ENCODE peak calls at places on chromosomes 7 and 10, in nine cellular contexts. O is uterus, U is transverse colon, J is cardiac muscle cell, X is IMR-90, G is stomach, C is aorta, L is right atrium auricular region, D is lower lobe of right lung. Q is an unnamed sample.

GRCh38 chr7:2517004-2517403 is 2.6 kb upstream of the LFNG start:
- DNase-seq in O (no peak), U (no peak), J (no peak), X (peak; percentile 93), G (no peak), C (no peak), L (no peak), D (no peak), Q (peak; percentile 86)

GRCh38 chr7:4149645-4150044 is 532.5 kb upstream of the FOXK1 start:
- DNase-seq in O (no peak), U (no peak), J (no peak), X (no peak), G (no peak), C (no peak), L (no peak), D (no peak), Q (no peak)

GRCh38 chr7:18866359-18867036 is 250.9 kb downstream of the TWIST1 start:
- DNase-seq in O (peak; percentile 54), U (peak; percentile 8), J (no peak), X (peak; percentile 100), G (no peak), C (no peak), L (peak; percentile 90), D (no peak), Q (peak; percentile 99)

GRCh38 chr10:100535715-100536353 is at the start of gene HIF1AN:
- DNase-seq in O (peak; percentile 87), U (peak; percentile 90), J (peak; percentile 97), X (peak; percentile 95), G (peak; percentile 88), C (peak; percentile 95), L (peak; percentile 90), D (peak; percentile 95), Q (peak; percentile 99)

GRCh38 chr10:26528048-26528447 is 89.9 kb downstream of the APBB1IP start:
- DNase-seq in O (no peak), U (no peak), J (no peak), X (no peak), G (no peak), C (no peak), L (no peak), D (no peak), Q (no peak)

GRCh38 chr10:4687397-4687796 is 138.6 kb upstream of the AKR1E2 start:
- DNase-seq in O (no peak), U (no peak), J (no peak), X (no peak), G (no peak), C (no peak), L (no peak), D (no peak), Q (no peak)

GRCh38 chr7:109782806-109783205 is 1213.1 kb downstream of the DNAJB9 start:
- DNase-seq in O (no peak), U (no peak), J (no peak), X (no peak), G (no peak), C (no peak), L (no peak), D (no peak), Q (no peak)

GRCh38 chr10:126256864-126257263 is 131.4 kb downstream of the ADAM12 start:
- DNase-seq in O (no peak), U (no peak), J (no peak), X (no peak), G (no peak), C (no peak), L (no peak), D (no peak), Q (no peak)

DNA sequence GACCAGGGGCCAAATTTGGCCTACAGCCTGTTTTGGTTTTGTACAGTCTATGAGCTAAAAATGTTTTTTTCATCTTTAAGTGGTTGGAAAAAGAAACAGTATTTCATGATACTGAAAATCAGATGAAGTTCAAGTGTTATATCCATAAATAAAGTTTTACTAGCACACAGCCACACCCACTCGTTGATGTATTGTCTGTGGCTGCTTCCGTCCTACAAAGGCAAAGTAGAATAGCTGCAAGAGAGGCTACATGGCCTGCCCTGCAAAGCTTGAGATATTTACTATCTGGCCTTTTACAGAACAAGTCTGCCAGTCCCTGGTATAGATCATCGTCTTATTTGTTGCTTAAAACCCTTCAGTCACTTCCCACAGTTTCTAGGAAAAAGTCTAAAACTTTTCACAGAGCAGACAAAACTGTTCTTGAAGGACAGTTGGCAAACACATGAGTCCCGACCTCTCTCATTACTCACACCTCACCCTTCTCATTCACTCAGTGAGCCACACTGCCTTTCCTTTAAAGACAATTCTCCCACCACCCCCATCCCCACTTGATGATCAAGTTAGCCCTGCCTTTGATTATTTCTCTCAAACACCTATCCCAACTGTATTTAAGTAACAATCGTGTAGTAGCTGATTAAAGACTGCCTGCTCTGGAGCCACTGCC is 9.9 kb downstream of the RHEB start:
- DNase-seq in O (no peak), U (no peak), J (no peak), X (no peak), G (no peak), C (no peak), L (no peak), D (no peak), Q (no peak)
- H3K4me1 ChIP-seq in O (peaks cover 28% of the 10 kb centered on the region), U (no peaks in the 10 kb centered on the region), J (peaks cover 32% of the 10 kb centered on the region), X (peaks cover 21% of the 10 kb centered on the region), G (peaks cover 91% of the 10 kb centered on the region), C (peaks cover 14% of the 10 kb centered on the region), L (peaks cover 69% of the 10 kb centered on the region), D (peaks cover 77% of the 10 kb centered on the region), Q (peaks cover 44% of the 10 kb centered on the region)

GRCh38 chr10:110525349-110526260 is 27.9 kb downstream of the DUSP5 start:
- DNase-seq in O (no peak), U (no peak), J (no peak), X (peak; percentile 80), G (no peak), C (no peak), L (peak; percentile 53), D (no peak), Q (peak; percentile 22)
- H3K4me1 ChIP-seq in O (no peaks in the 10 kb centered on the region), U (no peaks in the 10 kb centered on the region), J (no peaks in the 10 kb centered on the region), X (peaks cover 21% of the 10 kb centered on the region), G (peaks cover 18% of the 10 kb centered on the region), C (peaks cover 2% of the 10 kb centered on the region), L (peaks cover 12% of the 10 kb centered on the region), D (peaks cover 14% of the 10 kb centered on the region), Q (peaks cover 15% of the 10 kb centered on the region)

DNA sequence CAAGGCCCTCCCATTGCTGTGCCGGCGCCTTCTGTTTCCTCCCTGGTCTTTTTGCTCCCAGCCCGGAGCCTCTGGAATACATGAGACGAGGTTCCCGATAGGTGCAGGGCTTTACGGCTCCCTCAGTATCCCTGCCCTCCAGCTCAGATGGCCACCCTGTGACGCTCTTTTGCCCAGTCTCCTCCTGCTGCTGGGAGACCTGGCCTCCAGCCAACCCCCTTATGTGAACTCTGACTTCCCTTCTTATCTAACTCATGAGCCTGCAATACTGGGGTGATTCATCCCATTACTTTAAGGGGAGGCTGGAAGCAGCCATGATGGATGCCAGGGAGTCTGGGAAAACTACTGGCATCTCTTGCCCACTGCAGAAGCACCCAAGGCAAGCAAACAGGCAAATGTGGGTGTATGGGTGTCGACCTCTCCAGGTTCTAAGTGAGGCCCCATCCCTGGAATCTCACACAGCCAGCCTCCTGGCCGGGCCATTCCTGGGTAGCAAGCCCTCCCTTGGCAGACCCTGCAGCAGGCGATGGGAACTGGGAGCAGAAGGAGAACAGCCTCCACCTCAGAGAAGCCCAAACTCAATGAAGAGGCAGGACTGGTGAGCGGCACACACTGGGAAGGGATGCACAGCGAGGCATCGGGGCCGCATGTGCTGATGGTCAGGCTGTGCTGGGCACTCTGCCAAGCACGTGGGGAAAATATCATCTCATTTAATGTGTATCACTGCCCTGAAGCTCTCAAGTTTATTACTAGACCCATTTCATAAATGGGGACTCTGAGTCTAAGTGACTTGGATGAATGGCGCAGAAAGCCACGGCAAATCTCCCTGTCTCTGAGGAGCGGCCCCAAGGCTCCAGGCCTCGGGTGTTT is 97.5 kb downstream of the FAM53B start:
- DNase-seq in O (peak; percentile 86), U (peak; percentile 59), J (no peak), X (peak; percentile 88), G (peak; percentile 88), C (peak; percentile 93), L (peak; percentile 92), D (peak; percentile 87), Q (no peak)
- H3K4me1 ChIP-seq in O (peaks cover 20% of the 10 kb centered on the region), U (peaks cover 40% of the 10 kb centered on the region), J (peaks cover 14% of the 10 kb centered on the region), X (peaks cover 27% of the 10 kb centered on the region), G (peaks cover 93% of the 10 kb centered on the region), C (no peaks in the 10 kb centered on the region), L (peaks cover 97% of the 10 kb centered on the region), D (peaks cover 98% of the 10 kb centered on the region), Q (peaks cover 44% of the 10 kb centered on the region)

DNA sequence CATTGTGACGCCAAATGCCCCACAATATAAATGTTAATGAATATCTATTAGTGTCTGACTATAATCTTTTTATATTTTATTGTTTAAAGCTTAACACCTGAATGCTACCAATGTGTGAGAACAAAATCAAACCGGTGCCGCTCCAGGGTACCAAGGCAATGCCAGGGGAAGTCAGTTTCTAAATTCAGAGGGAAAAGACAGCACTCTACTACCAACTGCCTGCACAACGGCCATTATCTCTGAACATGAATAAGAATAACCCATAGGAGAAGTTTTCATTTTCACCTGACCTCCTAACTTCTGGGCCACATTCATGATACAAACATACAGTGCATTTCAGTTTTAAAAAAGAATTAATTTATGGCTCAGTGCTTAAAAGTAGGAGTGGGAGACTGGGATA is 21.7 kb downstream of the USP6NL start:
- DNase-seq in O (no peak), U (no peak), J (no peak), X (no peak), G (no peak), C (no peak), L (no peak), D (no peak), Q (no peak)
- H3K4me1 ChIP-seq in O (peaks cover 3% of the 10 kb centered on the region), U (no peaks in the 10 kb centered on the region), J (peaks cover 17% of the 10 kb centered on the region), X (no peaks in the 10 kb centered on the region), G (peaks cover 32% of the 10 kb centered on the region), C (no peaks in the 10 kb centered on the region), L (peaks cover 11% of the 10 kb centered on the region), D (peaks cover under 1% of the 10 kb centered on the region), Q (peaks cover 27% of the 10 kb centered on the region)

DNA sequence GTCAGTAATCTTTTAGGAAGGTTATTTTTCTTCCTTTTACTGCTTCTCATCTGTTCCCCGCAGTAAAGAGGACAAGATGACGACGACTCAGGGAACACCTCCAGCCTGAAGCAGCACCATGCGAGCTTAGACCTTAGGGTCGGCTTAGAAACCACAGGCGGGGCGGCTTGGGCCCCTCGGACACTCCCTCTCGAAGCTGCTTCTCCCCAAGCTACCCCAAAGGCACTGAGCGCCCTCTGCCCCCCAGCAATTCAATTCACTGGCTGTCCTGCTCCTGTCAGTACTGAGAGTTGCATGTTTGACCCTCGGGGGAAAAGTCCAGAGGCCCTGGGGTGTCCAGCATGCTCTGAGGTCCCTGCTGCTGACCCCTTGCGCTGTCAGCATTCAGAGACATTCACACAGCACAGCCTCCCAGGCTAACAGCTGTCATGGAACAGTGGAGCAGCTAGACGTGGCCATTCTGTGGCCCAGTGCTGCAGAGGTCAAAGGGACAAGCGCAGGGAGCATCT is 112.7 kb downstream of the EGFR start:
- DNase-seq in O (no peak), U (no peak), J (no peak), X (peak; percentile 47), G (no peak), C (no peak), L (no peak), D (no peak), Q (no peak)
- H3K4me1 ChIP-seq in O (peaks cover 25% of the 10 kb centered on the region), U (peaks cover 47% of the 10 kb centered on the region), J (no peaks in the 10 kb centered on the region), X (peaks cover 49% of the 10 kb centered on the region), G (peaks cover 73% of the 10 kb centered on the region), C (peaks cover 19% of the 10 kb centered on the region), L (peaks cover 84% of the 10 kb centered on the region), D (peaks cover 84% of the 10 kb centered on the region), Q (peaks cover 80% of the 10 kb centered on the region)

Q was measured in adipocyte.